ENCODE peak calls at places on chromosomes 5 and 9, in five cellular contexts. E is left cardiac atrium, U is cortex of kidney, T is HL-60, Q is hepatic stellate cell. M is an unnamed sample.
A peak's percentile ranks its signal among the peaks of the same experiment; 100 is the strongest.

GRCh38 chr9:87594218-87594617 is 96.6 kb downstream of the DAPK1 start:
- DNase-seq in E (no peak), Q (no peak), U (no peak), T (no peak), M (no peak)

GRCh38 chr5:11511878-11512277 is 392.4 kb downstream of the CTNND2 start:
- DNase-seq in T (no peak), E (no peak), U (no peak), Q (no peak), M (no peak)

GRCh38 chr5:57676228-57677098 is 193.9 kb upstream of the ACTBL2 start:
- DNase-seq in E (no peak), Q (no peak), T (no peak), U (no peak), M (no peak)

GRCh38 chr9:113715086-113715485 is 161.0 kb upstream of the ZNF618 start:
- DNase-seq in T (no peak), E (no peak), U (no peak), Q (peak; percentile 22), M (no peak)

GRCh38 chr9:16213781-16214515 is 656.5 kb downstream of the BNC2 start:
- DNase-seq in U (no peak), E (peak; percentile 66), T (no peak), Q (peak; percentile 94), M (no peak)

GRCh38 chr5:146440870-146441495 is 6.2 kb upstream of the TCERG1 start:
- DNase-seq in Q (no peak), E (no peak), U (no peak), T (no peak), M (no peak)

GRCh38 chr9:125271081-125271480 is 9.5 kb downstream of the GAPVD1 start:
- DNase-seq in U (no peak), Q (no peak), E (no peak), T (no peak), M (no peak)

GRCh38 chr5:51272957-51273356 is 110.3 kb upstream of the ISL1 start:
- DNase-seq in T (no peak), U (no peak), E (no peak), Q (no peak), M (no peak)

GRCh38 chr9:7266911-7267555 is 509.3 kb downstream of the KDM4C start:
- DNase-seq in T (no peak), U (no peak), E (no peak), Q (no peak), M (no peak)